ENCODE peak calls at places on chromosomes 7 and 10, in four cellular contexts. K is HFF-Myc, Y is RWPE2, L is cardiac fibroblast. C is an unnamed sample.

GRCh38 chr10:15461353-15462108 is 90.4 kb upstream of the FAM171A1 start:
- DNase-seq in L (peak), Y (no peak), K (peak), C (peak)

GRCh38 chr7:36278069-36278766 is 111.4 kb upstream of the ANLN start:
- DNase-seq in Y (no peak), K (no peak), L (no peak), C (no peak)

GRCh38 chr7:73715648-73716317 is 3.7 kb downstream of the STX1A start:
- DNase-seq in Y (peak), K (peak), L (peak), C (no peak)

GRCh38 chr10:73625004-73625883 is 16.0 kb downstream of the MYOZ1 start:
- DNase-seq in K (no peak), Y (no peak), L (peak), C (peak)

GRCh38 chr7:45696476-45696875 is 122.3 kb downstream of the ADCY1 start:
- DNase-seq in L (no peak), K (no peak), Y (no peak), C (no peak)

GRCh38 chr7:100407285-100408180 is 21.0 kb downstream of the ZCWPW1 start:
- DNase-seq in K (peak), Y (no peak), L (peak), C (peak)

GRCh38 chr10:57807906-57808305 is 459.8 kb downstream of the IPMK start:
- DNase-seq in Y (no peak), L (no peak), K (no peak), C (no peak)

GRCh38 chr10:72659694-72660093 is 32.2 kb upstream of the MCU start:
- DNase-seq in Y (no peak), L (no peak), K (no peak), C (no peak)

GRCh38 chr7:42144253-42145002 is 92.6 kb downstream of the GLI3 start:
- DNase-seq in K (no peak), L (peak), Y (no peak), C (no peak)

GRCh38 chr7:96800824-96801223 is 91.2 kb upstream of the SEM1 start:
- DNase-seq in K (no peak), Y (no peak), L (no peak), C (no peak)

GRCh38 chr7:15648461-15648961 is 38.0 kb downstream of the MEOX2 start:
- DNase-seq in Y (no peak), K (no peak), L (peak), C (no peak)

GRCh38 chr7:151549083-151549482 is 29.4 kb upstream of the RHEB start:
- DNase-seq in K (no peak), L (no peak), Y (no peak), C (no peak)

GRCh38 chr7:130352335-130353074 is 7.9 kb downstream of the CPA5 start:
- DNase-seq in Y (no peak), K (no peak), L (peak), C (no peak)

GRCh38 chr10:85235258-85235657 is 906.9 kb downstream of the CCSER2 start:
- DNase-seq in Y (no peak), L (no peak), K (no peak), C (no peak)

GRCh38 chr10:50577681-50578350 is 45.9 kb downstream of the SGMS1 start:
- DNase-seq in Y (no peak), K (no peak), L (peak), C (peak)

GRCh38 chr10:99796928-99797327 is 14.5 kb downstream of the ABCC2 start:
- DNase-seq in K (no peak), L (no peak), Y (no peak), C (no peak)

GRCh38 chr7:30752979-30753378 is 1.0 kb downstream of the INMT start:
- DNase-seq in L (peak), Y (no peak), K (no peak), C (peak)

GRCh38 chr7:30751257-30751650 is 681 bp upstream of the INMT start:
- DNase-seq in K (no peak), L (no peak), Y (no peak), C (peak)

GRCh38 chr7:30750574-30751256 is 1.2 kb upstream of the INMT start:
- DNase-seq in L (peak), Y (no peak), K (peak), C (peak)

GRCh38 chr7:30751696-30752273 is at the start of gene INMT:
- DNase-seq in L (no peak), K (no peak), Y (no peak), C (peak)

GRCh38 chr7:30752484-30752883 is 549 bp downstream of the INMT start:
- DNase-seq in K (no peak), L (no peak), Y (no peak), C (no peak)
- H3K4me3 ChIP-seq in K (no peak), L (no peak), Y (no peak), C (peak)

DNA sequence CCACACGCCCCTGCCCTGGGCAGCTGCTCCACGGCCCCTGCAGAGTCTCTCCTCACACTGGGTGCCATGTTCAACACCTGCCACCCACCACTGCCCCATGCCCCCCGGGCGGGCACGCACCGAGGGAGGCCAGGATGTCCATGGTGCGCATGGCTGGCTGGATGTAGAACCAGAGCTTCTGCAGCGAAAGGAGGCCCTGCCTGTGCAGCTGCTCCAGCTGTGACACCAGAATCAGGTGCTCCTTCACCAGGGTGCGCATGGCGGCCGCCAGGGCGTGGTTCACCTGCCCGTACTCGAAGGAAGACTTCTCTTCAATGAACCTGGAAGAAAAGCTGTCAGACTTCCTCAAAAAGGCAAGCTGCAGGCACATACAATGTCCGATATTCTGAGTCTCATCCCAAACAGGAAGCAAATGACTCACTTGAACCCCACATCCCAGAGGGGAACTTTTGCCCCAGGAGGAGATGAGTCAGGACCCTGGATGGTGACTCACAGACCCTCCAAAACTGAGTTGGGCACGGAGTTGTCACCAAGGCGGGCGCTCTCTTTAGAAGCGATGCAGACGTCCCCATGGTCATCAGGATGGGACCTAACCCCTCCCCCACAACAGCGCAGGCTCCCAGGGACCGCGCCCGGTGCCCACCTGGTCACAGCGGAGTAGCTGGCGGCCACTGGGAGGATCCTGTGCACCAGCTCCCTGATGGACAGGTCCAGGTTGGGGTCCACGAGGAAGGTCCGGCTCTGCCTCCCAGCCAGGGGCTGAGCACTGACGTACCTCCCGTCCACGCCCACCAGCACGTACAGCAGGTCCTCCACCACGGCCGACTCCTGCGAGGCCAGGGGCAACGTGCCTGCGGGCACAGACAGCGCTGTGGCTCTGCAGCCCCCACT is 15.5 kb downstream of the TUBGCP2 start:
- DNase-seq in Y (no peak), K (peak), L (peak), C (no peak)
- H3K4me3 ChIP-seq in Y (no peak), K (no peak), L (no peak), C (no peak)

DNA sequence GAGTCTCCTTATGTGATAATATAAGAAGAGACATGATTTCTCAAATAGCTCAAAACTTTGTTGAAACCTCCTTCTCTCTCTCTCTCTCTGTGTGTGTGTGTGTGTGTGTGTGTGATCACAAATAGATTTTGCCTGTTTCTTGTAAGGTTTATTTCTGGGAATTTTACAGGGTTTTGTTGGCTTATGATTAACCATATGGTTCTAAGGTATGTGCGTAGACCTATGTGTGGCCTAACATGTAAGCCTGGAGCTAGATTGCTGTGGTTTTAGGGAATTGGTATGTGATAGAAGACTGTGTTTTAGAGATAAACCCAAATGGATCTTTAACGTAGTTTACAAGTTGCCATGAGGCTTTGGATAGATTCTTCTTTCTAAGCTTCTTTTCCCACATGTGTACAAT is 118.0 kb downstream of the SNX10 start:
- DNase-seq in Y (no peak), L (no peak), K (no peak), C (no peak)
- H3K4me3 ChIP-seq in Y (no peak), L (no peak), K (no peak), C (no peak)

DNA sequence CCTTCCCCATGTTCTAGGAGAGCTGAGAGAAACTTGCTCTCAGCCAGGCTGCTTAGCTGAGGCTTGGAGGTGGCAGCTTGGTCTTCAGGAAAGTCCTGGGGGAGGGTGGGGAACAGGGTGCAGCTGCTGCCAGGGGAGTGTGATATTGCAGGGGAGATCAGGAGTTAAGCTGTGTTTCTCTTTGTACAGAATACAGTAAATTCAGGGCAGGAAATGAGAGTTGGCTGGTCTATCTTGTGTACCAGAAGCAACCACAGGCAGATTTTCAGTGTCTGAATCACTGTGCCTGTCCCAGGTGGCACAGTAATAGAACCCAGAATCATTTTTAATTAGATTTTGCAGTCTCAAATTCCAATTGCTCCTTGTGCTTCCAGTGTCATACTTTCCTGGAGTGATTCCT is 93.9 kb upstream of the TARP start:
- DNase-seq in Y (no peak), L (peak), K (no peak), C (no peak)
- H3K4me3 ChIP-seq in Y (no peak), L (no peak), K (no peak), C (no peak)

GRCh38 chr10:52316500-52316899 is 2.4 kb downstream of the DKK1 start:
- DNase-seq in K (no peak), Y (no peak), L (no peak), C (no peak)
- H3K4me3 ChIP-seq in K (peak), Y (peak), L (peak), C (no peak)

GRCh38 chr7:7971308-7972040 is 2.9 kb downstream of the GLCCI1 start:
- DNase-seq in Y (no peak), K (no peak), L (no peak), C (no peak)
- H3K4me3 ChIP-seq in Y (no peak), K (peak), L (no peak), C (no peak)

DNA sequence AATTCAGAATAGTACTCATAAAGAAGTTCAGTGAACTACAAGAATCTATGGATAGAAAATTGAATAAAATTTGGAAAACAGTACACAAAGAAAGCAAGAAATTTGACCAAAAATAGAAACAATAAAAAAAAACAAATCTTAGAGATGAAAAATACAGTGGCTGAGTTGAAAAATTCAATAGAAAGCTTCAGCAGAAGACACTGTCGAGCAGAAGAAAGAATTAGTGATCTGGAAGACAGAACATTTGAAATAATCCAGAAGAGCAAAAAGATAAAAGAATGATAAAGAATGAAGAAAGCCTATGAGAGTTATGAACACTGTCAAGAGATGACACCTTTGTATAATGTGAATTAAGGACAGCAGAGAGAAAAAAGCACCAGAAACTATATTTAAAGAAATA is 480.6 kb downstream of the SDK1 start:
- DNase-seq in K (no peak), L (no peak), Y (no peak), C (no peak)
- H3K4me3 ChIP-seq in K (no peak), L (no peak), Y (no peak), C (no peak)

DNA sequence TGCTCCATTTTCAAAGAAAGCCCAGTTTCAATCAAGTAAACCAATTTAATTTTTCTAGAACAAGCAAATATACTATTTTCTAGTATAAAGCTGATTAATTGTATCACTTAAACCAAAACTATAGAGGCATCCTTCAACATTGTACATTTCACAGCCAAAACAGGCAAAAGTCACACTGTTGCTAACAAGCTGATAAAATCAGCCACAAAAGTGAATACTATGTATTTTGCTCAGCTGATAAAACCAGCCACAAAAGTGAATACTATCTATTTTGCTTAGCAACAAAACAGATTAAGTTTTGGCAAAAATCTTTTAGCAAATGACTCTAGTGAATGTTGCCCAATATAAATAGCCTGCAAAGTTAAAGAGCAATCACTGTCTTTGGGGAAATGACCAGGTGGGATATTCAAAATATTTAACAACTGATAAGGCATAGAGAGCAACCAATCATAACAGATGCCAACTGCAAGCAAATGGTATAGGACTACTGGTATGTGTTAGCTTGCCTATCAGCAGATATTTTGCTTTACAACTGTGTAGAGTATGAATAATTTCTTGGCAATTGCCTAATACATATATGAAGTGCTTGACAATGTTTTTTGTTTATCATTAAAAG is 44.6 kb upstream of the SP4 start:
- DNase-seq in Y (no peak), L (no peak), K (no peak), C (no peak)
- H3K4me3 ChIP-seq in Y (no peak), L (no peak), K (no peak), C (no peak)

GRCh38 chr7:47836080-47836479 is 112.2 kb downstream of the PKD1L1 start:
- DNase-seq in K (no peak), Y (no peak), L (no peak), C (no peak)

GRCh38 chr7:47836513-47837202 is 111.6 kb downstream of the PKD1L1 start:
- DNase-seq in Y (no peak), K (no peak), L (no peak), C (no peak)

GRCh38 chr7:47832105-47832715 is 116.1 kb downstream of the PKD1L1 start:
- DNase-seq in Y (no peak), L (no peak), K (no peak), C (no peak)

GRCh38 chr7:47830015-47830414 is 118.3 kb downstream of the PKD1L1 start:
- DNase-seq in Y (no peak), L (no peak), K (no peak), C (peak)

DNA sequence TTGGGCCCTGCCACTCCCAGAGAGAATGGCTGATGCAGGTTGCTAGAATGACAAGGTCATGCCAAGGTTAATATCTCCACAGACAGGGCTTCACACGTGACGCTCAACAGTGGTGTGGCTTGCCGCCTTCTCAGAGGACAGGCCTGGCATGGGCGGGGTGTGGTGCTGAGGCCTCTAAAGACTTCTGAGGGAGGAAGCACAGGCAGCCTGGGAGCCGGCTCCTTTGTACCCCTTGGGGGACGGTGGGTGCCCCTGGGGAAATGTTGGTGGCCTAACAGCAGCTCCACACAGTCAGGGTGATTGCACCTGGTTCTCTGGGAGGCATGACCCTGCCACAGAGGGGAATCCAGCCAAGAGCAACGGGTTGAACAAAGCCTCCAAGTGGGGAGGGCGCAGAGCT is 115.1 kb downstream of the PKD1L1 start:
- DNase-seq in Y (no peak), K (no peak), L (no peak), C (no peak)
- H3K4me3 ChIP-seq in Y (no peak), K (no peak), L (no peak), C (no peak)

C was measured in right cardiac atrium.